ENCODE peak calls at places on chromosomes 3 and 15, in five cellular contexts. S is small intestine, F is GM06990, P is dorsolateral prefrontal cortex, M is lung. H is an unnamed sample.

GRCh38 chr3:112059497-112059896 is 25.0 kb downstream of the TMPRSS7 start:
- DNase-seq in S (no peak), F (no peak), P (no peak), M (no peak), H (no peak)

GRCh38 chr3:64010199-64010598 is 13.1 kb downstream of the PSMD6 start:
- DNase-seq in S (no peak), F (no peak), P (no peak), M (no peak), H (no peak)

GRCh38 chr3:155664922-155665695 is 79.8 kb downstream of the PLCH1 start:
- DNase-seq in S (peak; percentile 86), F (no peak), P (no peak), M (peak; percentile 56), H (no peak)

GRCh38 chr3:112302061-112302830 is 8.2 kb upstream of the SLC9C1 start:
- DNase-seq in S (no peak), F (no peak), P (no peak), M (no peak), H (no peak)

GRCh38 chr3:188627652-188628051 is 473.7 kb downstream of the LPP start:
- DNase-seq in S (no peak), F (no peak), P (no peak), M (no peak), H (no peak)

GRCh38 chr3:182327196-182327681 is 466.1 kb upstream of the ATP11B start:
- DNase-seq in S (no peak), F (no peak), P (no peak), M (no peak), H (peak; percentile 30)

GRCh38 chr3:167032267-167032876 is 347.7 kb downstream of the ZBBX start:
- DNase-seq in S (peak; percentile 37), F (no peak), P (no peak), M (no peak), H (peak; percentile 5)

GRCh38 chr15:80777137-80777536 is 2.0 kb upstream of the CEMIP start:
- DNase-seq in S (no peak), F (no peak), P (no peak), M (no peak), H (no peak)

GRCh38 chr3:63800097-63800496 is 19.0 kb upstream of the C3orf49 start:
- DNase-seq in S (no peak), F (no peak), P (no peak), M (no peak), H (no peak)

GRCh38 chr3:146044046-146044445 is 116.9 kb downstream of the PLOD2 start:
- DNase-seq in S (no peak), F (no peak), P (no peak), M (no peak), H (no peak)

GRCh38 chr3:72449551-72449950 is 398.7 kb downstream of the SHQ1 start:
- DNase-seq in S (no peak), F (no peak), P (no peak), M (no peak), H (no peak)
- H3K27me3 ChIP-seq in S (no peaks in the 10 kb centered on the region), F (no peaks in the 10 kb centered on the region), P (no peaks in the 10 kb centered on the region), M (no peaks in the 10 kb centered on the region), H (no peaks in the 10 kb centered on the region)

GRCh38 chr15:25863968-25864580 is 947 bp upstream of the ATP10A start:
- DNase-seq in S (no peak), F (no peak), P (no peak), M (no peak), H (no peak)
- H3K27me3 ChIP-seq in S (no peaks in the 10 kb centered on the region), F (no peaks in the 10 kb centered on the region), P (peaks cover 16% of the 10 kb centered on the region), M (no peaks in the 10 kb centered on the region), H (no peaks in the 10 kb centered on the region)

GRCh38 chr15:28096411-28096719 is 2.8 kb downstream of the OCA2 start:
- DNase-seq in S (no peak), F (no peak), P (no peak), M (no peak), H (no peak)
- H3K27me3 ChIP-seq in S (peaks cover 18% of the 10 kb centered on the region), F (peaks cover 5% of the 10 kb centered on the region), P (peaks cover 18% of the 10 kb centered on the region), M (no peaks in the 10 kb centered on the region), H (peaks cover 7% of the 10 kb centered on the region)

GRCh38 chr3:147414369-147415135 is 5.4 kb downstream of the ZIC1 start:
- DNase-seq in S (no peak), F (no peak), P (no peak), M (no peak), H (no peak)

GRCh38 chr3:147412491-147412916 is 3.3 kb downstream of the ZIC1 start:
- DNase-seq in S (no peak), F (no peak), P (no peak), M (no peak), H (no peak)

GRCh38 chr3:147413712-147414325 is 4.7 kb downstream of the ZIC1 start:
- DNase-seq in S (no peak), F (no peak), P (no peak), M (no peak), H (no peak)

GRCh38 chr3:147411777-147412176 is 2.6 kb downstream of the ZIC1 start:
- DNase-seq in S (no peak), F (no peak), P (no peak), M (no peak), H (no peak)

GRCh38 chr3:147412917-147413711 is 3.9 kb downstream of the ZIC1 start:
- DNase-seq in S (no peak), F (no peak), P (no peak), M (no peak), H (no peak)
- H3K27me3 ChIP-seq in S (peaks cover 55% of the 10 kb centered on the region), F (no peaks in the 10 kb centered on the region), P (peaks cover 60% of the 10 kb centered on the region), M (peaks cover 15% of the 10 kb centered on the region), H (no peaks in the 10 kb centered on the region)

H was measured in SJCRH30.